ENCODE peak calls at places on chromosomes 1 and 21, in ten cellular contexts. P is GM13977, G is astrocyte of the spinal cord, T is HFFc6, K is NB4, X is sigmoid colon, O is epithelial cell of proximal tubule, E is astrocyte, J is cardiac muscle cell, D is breast epithelium. Y is an unnamed sample.

GRCh38 chr1:202825748-202826147 is 15.0 kb downstream of the PCAT6 start:
- DNase-seq in X (no peak), T (no peak), E (no peak), P (no peak), K (no peak), J (peak; percentile 20), D (no peak), O (no peak), G (no peak), Y (no peak)

GRCh38 chr1:223403184-223403815 is 10.1 kb downstream of the CCDC185 start:
- DNase-seq in G (peak; percentile 5), E (no peak), O (no peak), P (no peak), T (no peak), X (no peak), J (peak; percentile 40), K (no peak), D (no peak), Y (no peak)

GRCh38 chr21:44024895-44025353 is 12.8 kb downstream of the TRAPPC10 start:
- DNase-seq in J (peak; percentile 83), P (no peak), D (no peak), O (no peak), X (peak; percentile 85), T (no peak), K (peak; percentile 76), G (peak; percentile 80), E (peak; percentile 75), Y (peak; percentile 15)

GRCh38 chr21:32537569-32537881 is 47.8 kb downstream of the TCP10L start:
- DNase-seq in P (no peak), O (no peak), D (no peak), J (no peak), X (no peak), K (no peak), E (no peak), G (no peak), T (no peak), Y (no peak)

GRCh38 chr21:46459356-46460112 is 843 bp downstream of the DIP2A start:
- DNase-seq in G (peak; percentile 33), J (peak; percentile 53), O (no peak), X (peak; percentile 81), D (no peak), E (peak; percentile 27), T (peak; percentile 30), K (peak; percentile 60), P (no peak), Y (no peak)

GRCh38 chr1:41041866-41042265 is 20.3 kb upstream of the SLFNL1 start:
- DNase-seq in P (no peak), K (peak; percentile 55), G (no peak), E (no peak), T (no peak), D (no peak), X (no peak), J (peak; percentile 39), O (peak; percentile 30), Y (no peak)

GRCh38 chr1:183416850-183417690 is 1.1 kb downstream of the NMNAT2 start:
- DNase-seq in G (peak; percentile 54), E (peak; percentile 37), O (no peak), J (peak; percentile 78), X (peak; percentile 78), D (no peak), T (peak; percentile 8), K (peak; percentile 30), P (no peak), Y (peak; percentile 2)

GRCh38 chr21:25790122-25790951 is 55.6 kb downstream of the GABPA start:
- DNase-seq in G (peak; percentile 44), P (peak; percentile 20), X (no peak), K (peak; percentile 40), T (peak; percentile 34), E (peak; percentile 16), O (no peak), J (peak; percentile 65), D (no peak), Y (no peak)

GRCh38 chr1:9746651-9747050 is 77.1 kb downstream of the CLSTN1 start:
- DNase-seq in X (no peak), E (no peak), G (no peak), J (peak; percentile 42), K (no peak), T (no peak), D (no peak), O (no peak), P (no peak), Y (no peak)

GRCh38 chr1:239386453-239387303 is at the start of gene CHRM3:
- DNase-seq in G (peak; percentile 16), J (peak; percentile 24), O (no peak), T (peak; percentile 87), P (no peak), D (no peak), E (peak; percentile 64), K (no peak), X (peak; percentile 90), Y (no peak)

GRCh38 chr1:113917400-113918082 is 11.6 kb upstream of the HIPK1 start:
- DNase-seq in J (peak; percentile 17), G (no peak), K (peak; percentile 29), P (no peak), T (peak; percentile 58), D (no peak), E (no peak), X (no peak), O (no peak), Y (no peak)

GRCh38 chr1:83818916-83819315 is 180.0 kb downstream of the TTLL7 start:
- DNase-seq in X (no peak), O (peak; percentile 33), P (no peak), G (no peak), E (no peak), K (peak; percentile 60), T (peak; percentile 47), D (no peak), J (peak; percentile 58), Y (no peak)

GRCh38 chr21:45381036-45381787 is 23.8 kb upstream of the COL18A1 start:
- DNase-seq in P (no peak), T (no peak), O (no peak), E (no peak), K (no peak), X (peak; percentile 56), D (no peak), G (no peak), J (no peak), Y (no peak)

GRCh38 chr1:23643668-23644554 is 47.7 kb upstream of the RPL11 start:
- DNase-seq in T (no peak), K (no peak), J (no peak), X (no peak), P (no peak), O (no peak), D (no peak), G (no peak), E (no peak), Y (no peak)

GRCh38 chr1:41609166-41609883 is 124.8 kb upstream of the EDN2 start:
- DNase-seq in O (no peak), E (no peak), J (no peak), G (no peak), T (no peak), P (no peak), K (no peak), X (peak; percentile 11), D (no peak), Y (no peak)

GRCh38 chr1:204438628-204439027 is 27.0 kb upstream of the PPP1R15B start:
- DNase-seq in X (peak; percentile 93), T (peak; percentile 98), K (peak; percentile 33), J (peak; percentile 97), O (peak; percentile 99), G (peak; percentile 96), D (no peak), P (no peak), E (peak; percentile 100), Y (peak; percentile 96)

GRCh38 chr1:204441558-204441957 is 29.9 kb upstream of the PPP1R15B start:
- DNase-seq in D (no peak), X (no peak), O (no peak), K (no peak), T (no peak), P (no peak), G (no peak), E (no peak), J (no peak), Y (no peak)

GRCh38 chr1:204437796-204438570 is 26.4 kb upstream of the PPP1R15B start:
- DNase-seq in T (no peak), X (no peak), K (no peak), E (no peak), J (no peak), G (no peak), P (no peak), O (no peak), D (no peak), Y (no peak)

GRCh38 chr1:204442376-204443259 is 31.0 kb upstream of the PPP1R15B start:
- DNase-seq in D (no peak), P (no peak), J (peak; percentile 26), G (no peak), O (no peak), X (no peak), K (no peak), E (no peak), T (no peak), Y (no peak)

GRCh38 chr1:204439976-204440375 is 28.4 kb upstream of the PPP1R15B start:
- DNase-seq in G (no peak), O (no peak), J (no peak), P (no peak), K (no peak), D (no peak), X (no peak), E (no peak), T (no peak), Y (no peak)
- TF ChIP-seq CTCF in G (no peak), O (no peak), J (no peak), P (no peak), K (no peak), D (no peak), X (no peak), E (no peak), T (no peak), Y (no peak)

DNA sequence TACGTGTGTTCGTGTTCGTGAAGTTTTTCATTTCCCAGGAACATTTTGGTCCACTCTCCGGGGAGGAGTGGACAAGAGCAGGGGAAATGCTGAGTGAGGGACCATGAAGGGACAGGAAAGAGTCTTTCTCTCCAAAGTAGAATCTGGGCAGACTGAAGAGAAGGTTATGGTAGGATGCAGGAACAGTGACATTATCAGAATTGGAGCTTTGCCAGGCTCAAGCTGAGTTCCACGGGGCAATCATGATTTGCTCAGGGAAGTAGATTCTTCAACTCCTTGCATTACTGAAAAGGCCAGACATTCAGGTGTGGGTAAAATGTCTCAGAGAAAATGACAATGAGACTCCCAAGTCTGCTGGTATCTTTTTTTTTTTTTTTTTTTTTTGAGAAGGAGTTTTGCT is 16.6 kb downstream of the ATP1A4 start:
- DNase-seq in O (no peak), D (no peak), E (no peak), X (no peak), K (peak; percentile 27), G (no peak), J (no peak), T (no peak), P (no peak), Y (no peak)
- TF ChIP-seq CTCF in O (no peak), D (no peak), E (no peak), X (no peak), K (no peak), G (no peak), J (no peak), T (no peak), P (no peak), Y (no peak)

GRCh38 chr1:8343464-8344001 is 25.6 kb downstream of the SLC45A1 start:
- DNase-seq in P (no peak), E (peak; percentile 95), G (peak; percentile 96), X (peak; percentile 95), T (peak; percentile 95), K (no peak), J (peak; percentile 96), D (peak; percentile 69), O (peak; percentile 70), Y (peak; percentile 89)
- TF ChIP-seq CTCF in P (no peak), E (no peak), G (no peak), X (no peak), T (no peak), K (no peak), J (no peak), D (no peak), O (no peak), Y (no peak)

GRCh38 chr1:204771358-204771757 is 85.8 kb upstream of the LRRN2 start:
- DNase-seq in K (no peak), E (no peak), G (no peak), P (no peak), T (no peak), O (no peak), J (no peak), X (no peak), D (no peak), Y (no peak)
- TF ChIP-seq CTCF in K (no peak), E (no peak), G (no peak), P (no peak), T (no peak), O (no peak), J (no peak), X (no peak), D (no peak), Y (no peak)